ENCODE peak calls at places on chromosomes 11 and 22, in four cellular contexts. One of them, this sample, is unnamed.

GRCh38 chr11:25943031-25943430 is 388.9 kb upstream of the ANO3 start:
- DNase-seq in mucosa of gallbladder: no peak
- DNase-seq in activated CD4-positive, alpha-beta T cell treated with anti-CD3 and anti-CD28 coated beads, Interleukin-2, amount 10 ng/mL, durations not matched to agents 7 days and 5 days: no peak
- DNase-seq in NCI-H2107: no peak
- DNase-seq in this sample: no peak

GRCh38 chr11:60937811-60938210 is 13.6 kb downstream of the TMEM132A start:
- DNase-seq in mucosa of gallbladder: no peak
- DNase-seq in activated CD4-positive, alpha-beta T cell treated with anti-CD3 and anti-CD28 coated beads, Interleukin-2, amount 10 ng/mL, durations not matched to agents 7 days and 5 days: no peak
- DNase-seq in NCI-H2107: no peak
- DNase-seq in this sample: no peak

GRCh38 chr11:76744186-76745058 is 38.7 kb upstream of the TSKU start:
- DNase-seq in mucosa of gallbladder: no peak
- DNase-seq in activated CD4-positive, alpha-beta T cell treated with anti-CD3 and anti-CD28 coated beads, Interleukin-2, amount 10 ng/mL, durations not matched to agents 7 days and 5 days: no peak
- DNase-seq in NCI-H2107: no peak
- DNase-seq in this sample: no peak

GRCh38 chr22:50315289-50316113 is 8.1 kb upstream of the PLXNB2 start:
- DNase-seq in mucosa of gallbladder: no peak
- DNase-seq in activated CD4-positive, alpha-beta T cell treated with anti-CD3 and anti-CD28 coated beads, Interleukin-2, amount 10 ng/mL, durations not matched to agents 7 days and 5 days: no peak
- DNase-seq in NCI-H2107: no peak
- DNase-seq in this sample: no peak

GRCh38 chr11:95042906-95043305 is 6.3 kb upstream of the KDM4F start:
- DNase-seq in mucosa of gallbladder: no peak
- DNase-seq in activated CD4-positive, alpha-beta T cell treated with anti-CD3 and anti-CD28 coated beads, Interleukin-2, amount 10 ng/mL, durations not matched to agents 7 days and 5 days: no peak
- DNase-seq in NCI-H2107: no peak
- DNase-seq in this sample: no peak

GRCh38 chr22:20983081-20983745 is 1.1 kb downstream of the LZTR1 start:
- DNase-seq in mucosa of gallbladder: no peak
- DNase-seq in activated CD4-positive, alpha-beta T cell treated with anti-CD3 and anti-CD28 coated beads, Interleukin-2, amount 10 ng/mL, durations not matched to agents 7 days and 5 days: no peak
- DNase-seq in NCI-H2107: no peak
- DNase-seq in this sample: no peak

GRCh38 chr11:45609337-45609736 is 56.1 kb downstream of the CHST1 start:
- DNase-seq in mucosa of gallbladder: no peak
- DNase-seq in activated CD4-positive, alpha-beta T cell treated with anti-CD3 and anti-CD28 coated beads, Interleukin-2, amount 10 ng/mL, durations not matched to agents 7 days and 5 days: no peak
- DNase-seq in NCI-H2107: no peak
- DNase-seq in this sample: no peak

GRCh38 chr22:26169312-26170111 is at the start of gene SEZ6L:
- DNase-seq in mucosa of gallbladder: no peak
- DNase-seq in activated CD4-positive, alpha-beta T cell treated with anti-CD3 and anti-CD28 coated beads, Interleukin-2, amount 10 ng/mL, durations not matched to agents 7 days and 5 days: no peak
- DNase-seq in NCI-H2107: no peak
- DNase-seq in this sample: peak

GRCh38 chr11:912266-912665 is 1.7 kb upstream of the CHID1 start:
- DNase-seq in mucosa of gallbladder: no peak
- DNase-seq in activated CD4-positive, alpha-beta T cell treated with anti-CD3 and anti-CD28 coated beads, Interleukin-2, amount 10 ng/mL, durations not matched to agents 7 days and 5 days: no peak
- DNase-seq in NCI-H2107: no peak
- DNase-seq in this sample: no peak

GRCh38 chr11:10651579-10652361 is 41.8 kb downstream of the IRAG1 start:
- DNase-seq in mucosa of gallbladder: no peak
- DNase-seq in activated CD4-positive, alpha-beta T cell treated with anti-CD3 and anti-CD28 coated beads, Interleukin-2, amount 10 ng/mL, durations not matched to agents 7 days and 5 days: no peak
- DNase-seq in NCI-H2107: peak
- DNase-seq in this sample: no peak

GRCh38 chr11:44629732-44630345 is 64.4 kb downstream of the CD82 start:
- DNase-seq in mucosa of gallbladder: peak
- DNase-seq in activated CD4-positive, alpha-beta T cell treated with anti-CD3 and anti-CD28 coated beads, Interleukin-2, amount 10 ng/mL, durations not matched to agents 7 days and 5 days: peak
- DNase-seq in NCI-H2107: no peak
- DNase-seq in this sample: no peak

GRCh38 chr11:82854242-82854641 is 46.0 kb downstream of the PRCP start:
- DNase-seq in mucosa of gallbladder: no peak
- DNase-seq in activated CD4-positive, alpha-beta T cell treated with anti-CD3 and anti-CD28 coated beads, Interleukin-2, amount 10 ng/mL, durations not matched to agents 7 days and 5 days: no peak
- DNase-seq in NCI-H2107: no peak
- DNase-seq in this sample: no peak

GRCh38 chr22:30453731-30454510 is 17.9 kb downstream of the SEC14L3 start:
- DNase-seq in mucosa of gallbladder: no peak
- DNase-seq in activated CD4-positive, alpha-beta T cell treated with anti-CD3 and anti-CD28 coated beads, Interleukin-2, amount 10 ng/mL, durations not matched to agents 7 days and 5 days: peak
- DNase-seq in NCI-H2107: no peak
- DNase-seq in this sample: peak

GRCh38 chr11:34721646-34722045 is 100.8 kb downstream of the EHF start:
- DNase-seq in mucosa of gallbladder: no peak
- DNase-seq in activated CD4-positive, alpha-beta T cell treated with anti-CD3 and anti-CD28 coated beads, Interleukin-2, amount 10 ng/mL, durations not matched to agents 7 days and 5 days: no peak
- DNase-seq in NCI-H2107: no peak
- DNase-seq in this sample: no peak